ENCODE peak calls at places on chromosomes 13 and 19, in nine cellular contexts. One of them, this sample, is unnamed.

GRCh38 chr19:36488816-36489138 is 584 bp downstream of the ZNF566 start:
- DNase-seq in stomach: no peak
- DNase-seq in activated CD8-positive, alpha-beta T cell treated with anti-CD3 and anti-CD28 coated beads for 36 hours: peak
- DNase-seq in Calu3: peak
- DNase-seq in heart left ventricle: peak
- DNase-seq in GM12865: peak
- DNase-seq in upper lobe of right lung: no peak
- DNase-seq in heart right ventricle: peak
- DNase-seq in mesothelial cell of epicardium: no peak
- DNase-seq in this sample: no peak

GRCh38 chr19:13018037-13018914 is 23.0 kb downstream of the NFIX start:
- DNase-seq in activated CD8-positive, alpha-beta T cell treated with anti-CD3 and anti-CD28 coated beads for 36 hours: no peak
- DNase-seq in GM12865: no peak
- DNase-seq in stomach: peak
- DNase-seq in upper lobe of right lung: peak
- DNase-seq in mesothelial cell of epicardium: no peak
- DNase-seq in Calu3: no peak
- DNase-seq in heart right ventricle: peak
- DNase-seq in heart left ventricle: peak
- DNase-seq in this sample: no peak

GRCh38 chr13:33174491-33174890 is 111.1 kb downstream of the STARD13 start:
- DNase-seq in upper lobe of right lung: no peak
- DNase-seq in heart left ventricle: no peak
- DNase-seq in heart right ventricle: no peak
- DNase-seq in GM12865: no peak
- DNase-seq in activated CD8-positive, alpha-beta T cell treated with anti-CD3 and anti-CD28 coated beads for 36 hours: no peak
- DNase-seq in stomach: no peak
- DNase-seq in mesothelial cell of epicardium: no peak
- DNase-seq in Calu3: no peak
- DNase-seq in this sample: no peak

GRCh38 chr19:38190061-38190460 is 34.0 kb downstream of the DPF1 start:
- DNase-seq in GM12865: no peak
- DNase-seq in heart right ventricle: no peak
- DNase-seq in activated CD8-positive, alpha-beta T cell treated with anti-CD3 and anti-CD28 coated beads for 36 hours: peak
- DNase-seq in mesothelial cell of epicardium: no peak
- DNase-seq in upper lobe of right lung: no peak
- DNase-seq in Calu3: no peak
- DNase-seq in heart left ventricle: no peak
- DNase-seq in stomach: no peak
- DNase-seq in this sample: no peak

GRCh38 chr13:110373617-110374016 is 66.5 kb downstream of the COL4A2 start:
- DNase-seq in Calu3: no peak
- DNase-seq in heart left ventricle: no peak
- DNase-seq in stomach: no peak
- DNase-seq in upper lobe of right lung: peak
- DNase-seq in mesothelial cell of epicardium: no peak
- DNase-seq in GM12865: no peak
- DNase-seq in activated CD8-positive, alpha-beta T cell treated with anti-CD3 and anti-CD28 coated beads for 36 hours: no peak
- DNase-seq in heart right ventricle: no peak
- DNase-seq in this sample: no peak

GRCh38 chr19:18697680-18698079 is 14.2 kb downstream of the CRTC1 start:
- DNase-seq in GM12865: no peak
- DNase-seq in Calu3: peak
- DNase-seq in heart right ventricle: no peak
- DNase-seq in stomach: peak
- DNase-seq in mesothelial cell of epicardium: no peak
- DNase-seq in heart left ventricle: no peak
- DNase-seq in upper lobe of right lung: peak
- DNase-seq in activated CD8-positive, alpha-beta T cell treated with anti-CD3 and anti-CD28 coated beads for 36 hours: no peak
- DNase-seq in this sample: no peak

GRCh38 chr13:23752111-23753001 is 136.8 kb downstream of the MIPEP start:
- DNase-seq in stomach: no peak
- DNase-seq in upper lobe of right lung: no peak
- DNase-seq in mesothelial cell of epicardium: no peak
- DNase-seq in heart right ventricle: no peak
- DNase-seq in heart left ventricle: no peak
- DNase-seq in Calu3: no peak
- DNase-seq in activated CD8-positive, alpha-beta T cell treated with anti-CD3 and anti-CD28 coated beads for 36 hours: no peak
- DNase-seq in GM12865: peak
- DNase-seq in this sample: no peak

GRCh38 chr13:108214511-108215383 is 589 bp downstream of the LIG4 start:
- DNase-seq in GM12865: peak
- DNase-seq in heart right ventricle: peak
- DNase-seq in stomach: no peak
- DNase-seq in upper lobe of right lung: peak
- DNase-seq in activated CD8-positive, alpha-beta T cell treated with anti-CD3 and anti-CD28 coated beads for 36 hours: peak
- DNase-seq in mesothelial cell of epicardium: no peak
- DNase-seq in heart left ventricle: peak
- DNase-seq in Calu3: no peak
- DNase-seq in this sample: no peak

GRCh38 chr19:29145756-29146155 is 67.2 kb downstream of the UQCRFS1 start:
- DNase-seq in upper lobe of right lung: no peak
- DNase-seq in mesothelial cell of epicardium: no peak
- DNase-seq in GM12865: no peak
- DNase-seq in heart left ventricle: no peak
- DNase-seq in Calu3: no peak
- DNase-seq in activated CD8-positive, alpha-beta T cell treated with anti-CD3 and anti-CD28 coated beads for 36 hours: no peak
- DNase-seq in heart right ventricle: no peak
- DNase-seq in stomach: no peak
- DNase-seq in this sample: no peak

GRCh38 chr13:21913010-21913409 is 242.1 kb downstream of the FGF9 start:
- DNase-seq in Calu3: no peak
- DNase-seq in heart left ventricle: no peak
- DNase-seq in upper lobe of right lung: no peak
- DNase-seq in heart right ventricle: no peak
- DNase-seq in stomach: no peak
- DNase-seq in GM12865: peak
- DNase-seq in activated CD8-positive, alpha-beta T cell treated with anti-CD3 and anti-CD28 coated beads for 36 hours: peak
- DNase-seq in mesothelial cell of epicardium: no peak
- DNase-seq in this sample: no peak

GRCh38 chr13:67200183-67200582 is 30.0 kb downstream of the PCDH9 start:
- DNase-seq in heart right ventricle: no peak
- DNase-seq in upper lobe of right lung: no peak
- DNase-seq in heart left ventricle: no peak
- DNase-seq in GM12865: no peak
- DNase-seq in activated CD8-positive, alpha-beta T cell treated with anti-CD3 and anti-CD28 coated beads for 36 hours: no peak
- DNase-seq in stomach: no peak
- DNase-seq in mesothelial cell of epicardium: no peak
- DNase-seq in Calu3: no peak
- DNase-seq in this sample: no peak

GRCh38 chr13:113958373-113958772 is 15.5 kb downstream of the C13orf46 start:
- DNase-seq in mesothelial cell of epicardium: no peak
- DNase-seq in upper lobe of right lung: no peak
- DNase-seq in heart left ventricle: no peak
- DNase-seq in stomach: no peak
- DNase-seq in heart right ventricle: no peak
- DNase-seq in GM12865: no peak
- DNase-seq in Calu3: no peak
- DNase-seq in activated CD8-positive, alpha-beta T cell treated with anti-CD3 and anti-CD28 coated beads for 36 hours: no peak
- DNase-seq in this sample: no peak

GRCh38 chr13:51331354-51331861 is 8.1 kb upstream of the SERPINE3 start:
- DNase-seq in Calu3: no peak
- DNase-seq in stomach: no peak
- DNase-seq in heart right ventricle: no peak
- DNase-seq in GM12865: peak
- DNase-seq in upper lobe of right lung: no peak
- DNase-seq in heart left ventricle: no peak
- DNase-seq in activated CD8-positive, alpha-beta T cell treated with anti-CD3 and anti-CD28 coated beads for 36 hours: no peak
- DNase-seq in mesothelial cell of epicardium: no peak
- DNase-seq in this sample: no peak
- TF ChIP-seq CTCF in Calu3: no peak
- TF ChIP-seq CTCF in stomach: no peak
- TF ChIP-seq CTCF in heart right ventricle: no peak
- TF ChIP-seq CTCF in GM12865: no peak
- TF ChIP-seq CTCF in upper lobe of right lung: no peak
- TF ChIP-seq CTCF in heart left ventricle: no peak
- TF ChIP-seq CTCF in activated CD8-positive, alpha-beta T cell treated with anti-CD3 and anti-CD28 coated beads for 36 hours: no peak
- TF ChIP-seq CTCF in mesothelial cell of epicardium: no peak
- TF ChIP-seq CTCF in this sample: no peak

GRCh38 chr19:7928741-7929701 is 3.1 kb upstream of the CTXN1 start:
- DNase-seq in mesothelial cell of epicardium: no peak
- DNase-seq in GM12865: peak
- DNase-seq in upper lobe of right lung: no peak
- DNase-seq in heart left ventricle: no peak
- DNase-seq in heart right ventricle: no peak
- DNase-seq in activated CD8-positive, alpha-beta T cell treated with anti-CD3 and anti-CD28 coated beads for 36 hours: peak
- DNase-seq in Calu3: peak
- DNase-seq in stomach: no peak
- DNase-seq in this sample: no peak
- TF ChIP-seq CTCF in mesothelial cell of epicardium: peak
- TF ChIP-seq CTCF in GM12865: peak
- TF ChIP-seq CTCF in upper lobe of right lung: peak
- TF ChIP-seq CTCF in heart left ventricle: no peak
- TF ChIP-seq CTCF in heart right ventricle: peak
- TF ChIP-seq CTCF in activated CD8-positive, alpha-beta T cell treated with anti-CD3 and anti-CD28 coated beads for 36 hours: peak
- TF ChIP-seq CTCF in Calu3: peak
- TF ChIP-seq CTCF in stomach: no peak
- TF ChIP-seq CTCF in this sample: peak

GRCh38 chr13:96963786-96964475 is 30.3 kb downstream of the OXGR1 start:
- DNase-seq in heart left ventricle: no peak
- DNase-seq in Calu3: no peak
- DNase-seq in stomach: no peak
- DNase-seq in activated CD8-positive, alpha-beta T cell treated with anti-CD3 and anti-CD28 coated beads for 36 hours: no peak
- DNase-seq in GM12865: no peak
- DNase-seq in upper lobe of right lung: no peak
- DNase-seq in heart right ventricle: no peak
- DNase-seq in mesothelial cell of epicardium: no peak
- DNase-seq in this sample: no peak
- TF ChIP-seq CTCF in heart left ventricle: no peak
- TF ChIP-seq CTCF in Calu3: no peak
- TF ChIP-seq CTCF in stomach: no peak
- TF ChIP-seq CTCF in activated CD8-positive, alpha-beta T cell treated with anti-CD3 and anti-CD28 coated beads for 36 hours: no peak
- TF ChIP-seq CTCF in GM12865: no peak
- TF ChIP-seq CTCF in upper lobe of right lung: no peak
- TF ChIP-seq CTCF in heart right ventricle: no peak
- TF ChIP-seq CTCF in mesothelial cell of epicardium: no peak
- TF ChIP-seq CTCF in this sample: no peak

DNA sequence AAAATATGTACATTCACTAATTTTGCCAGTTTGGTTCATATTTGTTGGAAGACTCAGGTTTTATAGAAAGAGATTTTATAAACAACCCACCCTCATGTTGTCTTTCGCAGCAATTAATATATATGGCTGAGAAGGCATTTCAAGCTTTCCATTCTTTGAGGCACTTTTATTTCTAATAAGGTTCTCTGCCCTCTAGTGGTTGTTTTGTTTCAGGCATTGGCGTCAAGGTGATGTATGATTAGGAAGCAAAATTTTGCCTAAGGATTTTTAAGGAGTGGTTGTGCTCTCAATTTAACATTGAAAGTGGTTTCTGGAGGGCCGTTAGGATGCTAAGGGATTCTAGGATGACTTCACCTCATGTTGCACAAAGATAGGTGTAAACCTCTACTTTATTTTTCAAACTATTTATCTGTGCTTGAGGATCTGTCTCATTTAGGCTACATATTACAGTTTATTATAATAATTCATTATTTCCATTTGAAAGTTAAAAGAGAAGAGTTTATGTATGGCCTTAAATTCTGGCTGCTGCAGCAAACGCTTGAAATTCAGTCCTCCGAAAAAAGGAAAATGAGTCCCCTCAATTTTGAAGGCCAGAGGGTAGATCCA is 35.9 kb downstream of the OXGR1 start:
- DNase-seq in heart left ventricle: no peak
- DNase-seq in heart right ventricle: no peak
- DNase-seq in stomach: peak
- DNase-seq in mesothelial cell of epicardium: no peak
- DNase-seq in activated CD8-positive, alpha-beta T cell treated with anti-CD3 and anti-CD28 coated beads for 36 hours: peak
- DNase-seq in upper lobe of right lung: no peak
- DNase-seq in Calu3: no peak
- DNase-seq in GM12865: peak
- DNase-seq in this sample: no peak
- TF ChIP-seq CTCF in heart left ventricle: peak
- TF ChIP-seq CTCF in heart right ventricle: peak
- TF ChIP-seq CTCF in stomach: peak
- TF ChIP-seq CTCF in mesothelial cell of epicardium: peak
- TF ChIP-seq CTCF in activated CD8-positive, alpha-beta T cell treated with anti-CD3 and anti-CD28 coated beads for 36 hours: peak
- TF ChIP-seq CTCF in upper lobe of right lung: peak
- TF ChIP-seq CTCF in Calu3: no peak
- TF ChIP-seq CTCF in GM12865: peak
- TF ChIP-seq CTCF in this sample: peak